ENCODE peak calls at places on chromosomes 1 and 21, in nine cellular contexts. N is cardiac muscle cell, P is iPS DF 6.9, V is colonic mucosa, O is heart right ventricle, W is A549, F is ascending aorta, R is stomach, M is small intestine. L is an unnamed sample.
A peak's percentile ranks its signal among the peaks of the same experiment; 100 is the strongest.

GRCh38 chr1:46223472-46223943 is 20.4 kb downstream of the LURAP1 start:
- DNase-seq in N (peak; percentile 93), P (peak; percentile 70), V (peak; percentile 71), O (peak; percentile 60), W (peak; percentile 90), F (peak; percentile 87), R (peak; percentile 83), M (peak; percentile 83), L (peak; percentile 52)

GRCh38 chr1:153932593-153933131 is 9.9 kb upstream of the GATAD2B start:
- DNase-seq in N (no peak), P (no peak), V (no peak), O (no peak), W (no peak), F (no peak), R (no peak), M (no peak), L (peak; percentile 41)

GRCh38 chr21:41921089-41921819 is 32.6 kb downstream of the C2CD2 start:
- DNase-seq in N (no peak), P (no peak), V (no peak), O (no peak), W (no peak), F (no peak), R (no peak), M (no peak), L (no peak)

GRCh38 chr1:113579256-113580018 is 179.8 kb downstream of the PHTF1 start:
- DNase-seq in N (peak; percentile 4), P (no peak), V (no peak), O (no peak), W (no peak), F (no peak), R (no peak), M (no peak), L (no peak)

GRCh38 chr1:160017592-160017991 is 14.2 kb downstream of the PIGM start:
- DNase-seq in N (no peak), P (no peak), V (no peak), O (no peak), W (no peak), F (no peak), R (no peak), M (no peak), L (no peak)

GRCh38 chr21:31875424-31876097 is 2.7 kb downstream of the HUNK start:
- DNase-seq in N (no peak), P (no peak), V (no peak), O (no peak), W (no peak), F (no peak), R (no peak), M (peak; percentile 22), L (no peak)

GRCh38 chr1:193283026-193283425 is 96.6 kb upstream of the B3GALT2 start:
- DNase-seq in N (peak; percentile 10), P (no peak), V (no peak), O (no peak), W (no peak), F (no peak), R (no peak), M (no peak), L (no peak)

GRCh38 chr1:53365405-53366063 is 37.7 kb upstream of the LRP8 start:
- DNase-seq in N (peak; percentile 11), P (no peak), V (no peak), O (no peak), W (no peak), F (peak; percentile 38), R (peak; percentile 36), M (peak; percentile 25), L (peak; percentile 46)

GRCh38 chr1:61181016-61181560 is 98.7 kb downstream of the NFIA start:
- DNase-seq in N (no peak), P (no peak), V (no peak), O (no peak), W (no peak), F (no peak), R (no peak), M (no peak), L (no peak)

GRCh38 chr1:212162635-212163034 is 122.6 kb upstream of the PPP2R5A start:
- DNase-seq in N (peak; percentile 84), P (no peak), V (no peak), O (peak; percentile 76), W (no peak), F (no peak), R (peak; percentile 61), M (no peak), L (no peak)

GRCh38 chr1:232980336-232980978 is 30.0 kb downstream of the NTPCR start:
- DNase-seq in N (no peak), P (no peak), V (no peak), O (no peak), W (no peak), F (no peak), R (no peak), M (no peak), L (no peak)

GRCh38 chr1:97247196-97247595 is 525.6 kb downstream of the PTBP2 start:
- DNase-seq in N (peak; percentile 85), P (no peak), V (no peak), O (no peak), W (no peak), F (no peak), R (no peak), M (no peak), L (no peak)

DNA sequence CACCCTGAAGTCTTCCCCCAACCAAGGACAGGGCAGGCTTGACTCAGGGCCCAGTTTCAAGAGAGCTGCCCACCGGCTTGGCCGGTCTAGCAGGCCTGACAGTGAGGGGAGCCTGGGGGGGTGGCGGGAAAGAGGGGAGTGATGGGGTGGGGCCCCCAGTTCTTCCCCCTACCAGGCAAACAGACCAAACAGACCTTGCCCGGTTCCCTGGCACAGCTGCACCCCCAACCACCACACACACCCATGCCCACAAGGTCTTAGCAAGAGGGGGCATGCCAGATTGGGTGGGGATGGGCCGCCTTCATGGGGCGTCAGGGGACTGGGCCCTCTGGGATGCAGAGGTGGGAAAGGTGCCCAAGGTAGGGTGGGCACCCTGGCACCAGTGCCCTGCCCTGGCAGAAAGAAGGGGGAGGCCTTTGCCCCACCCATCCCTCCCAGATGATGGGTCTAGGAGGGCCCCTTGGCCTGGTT is 8.9 kb downstream of the ZBTB7B start:
- DNase-seq in N (no peak), P (no peak), V (no peak), O (no peak), W (no peak), F (no peak), R (no peak), M (no peak), L (no peak)
- H3K4me1 ChIP-seq in N (no peaks in the 10 kb centered on the region), P (peaks cover 17% of the 10 kb centered on the region), V (peaks cover 49% of the 10 kb centered on the region), O (peaks cover 52% of the 10 kb centered on the region), W (peaks cover 93% of the 10 kb centered on the region), F (peaks cover 41% of the 10 kb centered on the region), R (peaks cover 100% of the 10 kb centered on the region), M (peaks cover 28% of the 10 kb centered on the region), L (peaks cover 65% of the 10 kb centered on the region)

GRCh38 chr1:73744985-73745384 is 453.0 kb downstream of the LRRIQ3 start:
- DNase-seq in N (no peak), P (no peak), V (no peak), O (no peak), W (no peak), F (no peak), R (no peak), M (no peak), L (no peak)
- H3K9me3 ChIP-seq in N (no peaks in the 10 kb centered on the region), P (no peaks in the 10 kb centered on the region), V (no peaks in the 10 kb centered on the region), O (no peaks in the 10 kb centered on the region), W (no peaks in the 10 kb centered on the region), F (no peaks in the 10 kb centered on the region), R (no peaks in the 10 kb centered on the region), M (no peaks in the 10 kb centered on the region), L (no peaks in the 10 kb centered on the region)

DNA sequence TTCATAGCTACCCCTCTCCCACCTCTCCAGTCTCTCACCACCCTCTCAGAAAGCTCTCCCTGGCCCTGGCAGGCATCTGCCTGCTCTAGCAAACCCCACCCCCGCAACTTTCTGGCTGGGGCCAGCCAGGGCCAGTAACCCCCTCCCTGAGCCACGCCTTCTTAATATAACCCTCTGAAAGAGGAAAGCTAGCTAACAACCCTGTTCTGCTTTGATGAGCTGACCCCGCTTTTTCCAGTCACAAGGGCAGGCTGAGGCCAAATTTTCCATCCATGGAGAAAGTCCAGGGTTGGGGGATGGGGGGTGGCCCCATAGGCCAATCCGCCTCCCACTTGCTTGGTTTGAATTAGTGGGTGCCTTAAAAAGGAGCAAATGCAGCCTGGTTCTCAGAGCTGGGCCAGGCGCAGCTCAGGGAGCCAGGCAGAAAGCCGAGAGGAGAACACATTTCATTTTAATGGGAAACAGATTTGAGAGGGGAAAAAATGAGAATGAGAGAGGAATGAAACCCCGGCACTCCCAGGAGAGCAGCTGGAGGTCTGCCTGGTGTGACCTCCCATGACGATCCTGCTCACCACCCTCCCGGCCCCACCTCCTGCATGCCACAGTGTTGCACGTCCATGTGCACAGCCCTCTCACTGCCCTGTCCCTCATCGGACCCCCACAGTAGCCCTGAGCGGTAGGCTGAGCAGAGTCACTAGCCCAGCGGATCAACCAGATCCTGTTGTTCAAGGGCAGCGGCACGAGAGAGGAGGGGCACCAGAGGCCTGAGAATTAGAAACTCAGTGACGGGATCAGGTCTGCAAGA is 62.3 kb downstream of the OPTC start:
- DNase-seq in N (peak; percentile 79), P (no peak), V (peak; percentile 22), O (peak; percentile 80), W (no peak), F (peak; percentile 93), R (no peak), M (no peak), L (no peak)
- H3K4me1 ChIP-seq in N (peaks cover 60% of the 10 kb centered on the region), P (peaks cover 17% of the 10 kb centered on the region), V (no peaks in the 10 kb centered on the region), O (peaks cover 46% of the 10 kb centered on the region), W (peaks cover 40% of the 10 kb centered on the region), F (peaks cover 51% of the 10 kb centered on the region), R (peaks cover 53% of the 10 kb centered on the region), M (no peaks in the 10 kb centered on the region), L (no peaks in the 10 kb centered on the region)

DNA sequence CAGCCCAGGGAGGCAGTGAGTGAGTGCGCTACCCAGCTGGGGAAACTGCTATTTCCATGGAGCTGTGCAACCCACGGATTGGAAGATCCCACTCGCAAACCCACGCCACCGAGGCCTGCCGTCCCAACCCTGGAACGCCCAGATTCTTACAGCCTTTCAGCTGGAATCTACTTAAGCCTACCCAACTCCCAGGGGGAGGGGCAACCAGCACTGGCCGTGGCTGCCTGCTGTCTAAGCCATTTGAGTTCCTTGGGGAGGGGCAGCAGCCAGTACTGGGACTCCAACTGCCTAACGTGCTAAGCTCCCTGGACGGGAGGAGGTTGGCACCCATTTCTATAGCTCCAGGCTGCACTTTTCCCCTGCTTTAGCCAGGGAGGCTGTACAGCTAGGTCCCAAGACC is 27.1 kb upstream of the ZNF669 start:
- DNase-seq in N (no peak), P (no peak), V (no peak), O (no peak), W (no peak), F (no peak), R (no peak), M (no peak), L (no peak)
- H3K9me3 ChIP-seq in N (no peaks in the 10 kb centered on the region), P (no peaks in the 10 kb centered on the region), V (no peaks in the 10 kb centered on the region), O (no peaks in the 10 kb centered on the region), W (peaks cover 52% of the 10 kb centered on the region), F (peaks cover 29% of the 10 kb centered on the region), R (peaks cover 12% of the 10 kb centered on the region), M (peaks cover 2% of the 10 kb centered on the region), L (no peaks in the 10 kb centered on the region)

DNA sequence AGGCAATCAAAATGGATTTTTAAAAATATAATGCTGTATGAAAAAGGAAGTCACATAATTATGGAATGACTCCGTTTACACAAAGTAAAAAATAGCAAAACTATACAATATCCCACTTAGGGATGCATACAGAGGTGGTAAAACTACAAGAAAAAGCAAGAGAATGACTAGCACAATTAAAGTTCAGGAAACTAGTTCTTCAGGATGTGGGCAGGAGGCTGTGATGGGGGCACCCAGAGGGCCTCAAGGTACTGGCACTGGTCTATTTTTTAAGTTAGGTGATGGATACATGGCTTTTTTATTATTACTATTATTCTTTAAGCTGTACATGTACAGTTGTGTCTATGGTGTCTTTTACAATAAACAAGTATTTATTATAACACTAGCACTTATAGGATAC is 1.4 kb upstream of the ZC3H12A start:
- DNase-seq in N (no peak), P (no peak), V (no peak), O (no peak), W (no peak), F (no peak), R (no peak), M (no peak), L (no peak)
- H3K4me1 ChIP-seq in N (peaks cover 8% of the 10 kb centered on the region), P (peaks cover 17% of the 10 kb centered on the region), V (peaks cover 16% of the 10 kb centered on the region), O (peaks cover 55% of the 10 kb centered on the region), W (peaks cover 51% of the 10 kb centered on the region), F (peaks cover 57% of the 10 kb centered on the region), R (peaks cover 65% of the 10 kb centered on the region), M (peaks cover 8% of the 10 kb centered on the region), L (peaks cover 37% of the 10 kb centered on the region)

L was measured in right lobe of liver.